ENCODE peak calls at places on chromosomes 1 and 21, in six cellular contexts. B, A, U, X, I and S are unnamed samples. For H3K9me2, the result is how much of the 10 kb centered on the place peaks cover.

GRCh38 chr21:35343046-35343816 is 294.1 kb upstream of the RUNX1 start:
- DNase-seq in B (no peak), A (no peak), U (peak), X (no peak), I (no peak), S (peak)

GRCh38 chr1:61330018-61330417 is 247.7 kb downstream of the NFIA start:
- DNase-seq in B (peak), A (no peak), U (no peak), X (no peak), I (no peak), S (peak)

GRCh38 chr1:48329905-48330304 is 107.4 kb downstream of the SLC5A9 start:
- DNase-seq in B (no peak), A (no peak), U (no peak), X (no peak), I (no peak), S (no peak)

GRCh38 chr1:24069817-24070216 is 42.1 kb downstream of the MYOM3 start:
- DNase-seq in B (peak), A (no peak), U (no peak), X (no peak), I (no peak), S (no peak)

GRCh38 chr1:174995916-174996315 is 3.8 kb upstream of the CACYBP start:
- DNase-seq in B (no peak), A (no peak), U (no peak), X (no peak), I (no peak), S (no peak)

GRCh38 chr1:213374369-213374768 is 323.3 kb downstream of the RPS6KC1 start:
- DNase-seq in B (peak), A (peak), U (peak), X (peak), I (peak), S (peak)

GRCh38 chr1:22107126-22107525 is 35.8 kb downstream of the WNT4 start:
- DNase-seq in B (peak), A (no peak), U (no peak), X (no peak), I (no peak), S (no peak)

GRCh38 chr1:235304549-235305451 is 23.2 kb downstream of the ARID4B start:
- DNase-seq in B (peak), A (no peak), U (no peak), X (peak), I (peak), S (no peak)

GRCh38 chr1:230899845-230900251 is 31.5 kb upstream of the C1orf198 start:
- DNase-seq in B (peak), A (no peak), U (no peak), X (no peak), I (no peak), S (no peak)

GRCh38 chr1:59005491-59006308 is 221.9 kb upstream of the JUN start:
- DNase-seq in B (no peak), A (no peak), U (peak), X (no peak), I (no peak), S (no peak)

GRCh38 chr1:25820247-25821111 is 725 bp downstream of the MTFR1L start:
- DNase-seq in B (peak), A (no peak), U (peak), X (peak), I (peak), S (peak)

GRCh38 chr1:150555971-150556865 is 7.0 kb downstream of the ADAMTSL4 start:
- DNase-seq in B (peak), A (no peak), U (no peak), X (no peak), I (no peak), S (no peak)

GRCh38 chr1:109623601-109624161 is 4.0 kb downstream of the AMPD2 start:
- DNase-seq in B (peak), A (no peak), U (no peak), X (peak), I (peak), S (no peak)

GRCh38 chr21:15667824-15668223 is 62.0 kb upstream of the USP25 start:
- DNase-seq in B (no peak), A (no peak), U (no peak), X (no peak), I (no peak), S (no peak)

GRCh38 chr1:204286841-204287387 is 72.8 kb downstream of the PLEKHA6 start:
- DNase-seq in B (peak), A (no peak), U (peak), X (peak), I (peak), S (peak)

GRCh38 chr1:200890818-200891773 is 3.6 kb upstream of the INAVA start:
- DNase-seq in B (peak), A (peak), U (peak), X (peak), I (no peak), S (peak)

GRCh38 chr1:43366179-43366578 is 1.6 kb downstream of the ELOVL1 start:
- DNase-seq in B (no peak), A (no peak), U (no peak), X (no peak), I (peak), S (peak)

GRCh38 chr1:152537496-152537895 is 23.2 kb downstream of the CRCT1 start:
- DNase-seq in B (no peak), A (no peak), U (no peak), X (no peak), I (no peak), S (no peak)

GRCh38 chr1:152543808-152544207 is 22.8 kb downstream of the LCE3E start:
- DNase-seq in B (peak), A (peak), U (no peak), X (no peak), I (peak), S (peak)

GRCh38 chr1:152535774-152536173 is 21.5 kb downstream of the CRCT1 start:
- DNase-seq in B (no peak), A (no peak), U (no peak), X (no peak), I (no peak), S (no peak)

GRCh38 chr1:152539901-152540300 is 25.6 kb downstream of the CRCT1 start:
- DNase-seq in B (no peak), A (no peak), U (no peak), X (no peak), I (no peak), S (no peak)
- H3K9me2 ChIP-seq in B (under half), A (under half), U (under half), X (under half), I (under half), S (under half)

DNA sequence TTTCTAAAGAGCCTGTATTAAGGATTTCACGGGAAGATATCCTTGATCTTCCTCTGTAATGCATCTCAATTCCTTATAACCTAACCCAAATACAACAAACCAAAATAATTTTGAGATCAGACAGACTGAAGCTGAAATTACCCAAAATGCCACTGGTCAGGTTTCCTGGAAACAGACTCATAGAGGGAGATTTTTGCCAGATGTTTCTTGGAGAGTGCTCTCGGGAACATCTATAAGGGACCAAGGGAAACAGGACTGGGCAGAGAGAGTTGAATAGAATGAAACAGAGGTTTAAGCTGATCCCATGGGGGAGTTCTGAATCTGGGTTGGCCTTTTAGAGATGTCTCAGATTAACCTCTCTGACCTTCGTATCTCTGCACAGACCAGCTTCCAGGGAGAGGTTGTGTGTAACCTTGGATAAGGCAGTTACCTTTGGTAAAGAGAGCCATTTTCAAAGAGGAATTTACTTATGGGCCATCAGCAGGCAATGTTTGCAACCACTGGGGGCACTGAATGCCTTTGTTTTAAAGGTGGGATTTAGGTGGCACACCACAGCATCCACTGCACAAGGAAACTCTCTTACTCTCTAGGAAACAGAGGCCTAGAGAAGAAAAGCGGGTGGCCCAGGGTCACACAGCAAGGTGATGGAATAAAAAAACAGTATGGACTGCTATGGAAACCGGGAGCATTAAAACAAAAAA is 130.8 kb upstream of the SGIP1 start:
- DNase-seq in B (no peak), A (no peak), U (no peak), X (no peak), I (peak), S (no peak)
- H3K9ac ChIP-seq in B (no peak), A (no peak), U (no peak), X (no peak), I (peak), S (no peak)

GRCh38 chr1:114043046-114043445 is 63.8 kb downstream of the OLFML3 start:
- DNase-seq in B (no peak), A (no peak), U (no peak), X (no peak), I (no peak), S (no peak)
- H3K9me2 ChIP-seq in B (under half), A (under half), U (under half), X (under half), I (under half), S (under half)

GRCh38 chr1:63323866-63324778 is 1.8 kb downstream of the FOXD3 start:
- DNase-seq in B (no peak), A (no peak), U (no peak), X (peak), I (no peak), S (no peak)

GRCh38 chr1:63326473-63327380 is 4.4 kb downstream of the FOXD3 start:
- DNase-seq in B (no peak), A (no peak), U (no peak), X (peak), I (no peak), S (no peak)

GRCh38 chr1:63324779-63325119 is 2.4 kb downstream of the FOXD3 start:
- DNase-seq in B (no peak), A (no peak), U (no peak), X (no peak), I (no peak), S (no peak)

GRCh38 chr1:63327417-63328139 is 5.2 kb downstream of the FOXD3 start:
- DNase-seq in B (peak), A (peak), U (peak), X (peak), I (peak), S (peak)

GRCh38 chr1:63326106-63326472 is 3.7 kb downstream of the FOXD3 start:
- DNase-seq in B (no peak), A (no peak), U (no peak), X (peak), I (no peak), S (no peak)
- H3K9ac ChIP-seq in B (no peak), A (no peak), U (no peak), X (no peak), I (no peak), S (no peak)

GRCh38 chr1:114040273-114041043 is 61.2 kb downstream of the OLFML3 start:
- DNase-seq in B (peak), A (no peak), U (no peak), X (no peak), I (no peak), S (no peak)

GRCh38 chr1:114037952-114038867 is 58.9 kb downstream of the OLFML3 start:
- DNase-seq in B (no peak), A (no peak), U (no peak), X (no peak), I (no peak), S (peak)

GRCh38 chr1:114043548-114043947 is 64.3 kb downstream of the OLFML3 start:
- DNase-seq in B (no peak), A (no peak), U (no peak), X (no peak), I (no peak), S (no peak)
- H3K9me2 ChIP-seq in B (under half), A (under half), U (under half), X (under half), I (under half), S (under half)

GRCh38 chr1:36352910-36353878 is 29.7 kb upstream of the EVA1B start:
- DNase-seq in B (peak), A (no peak), U (no peak), X (no peak), I (no peak), S (peak)

GRCh38 chr1:36350659-36351171 is 27.3 kb upstream of the EVA1B start:
- DNase-seq in B (peak), A (no peak), U (no peak), X (no peak), I (no peak), S (peak)

GRCh38 chr1:36349839-36350238 is 26.4 kb upstream of the EVA1B start:
- DNase-seq in B (peak), A (no peak), U (no peak), X (no peak), I (no peak), S (no peak)

GRCh38 chr1:36352141-36352909 is 28.9 kb upstream of the EVA1B start:
- DNase-seq in B (peak), A (no peak), U (no peak), X (no peak), I (no peak), S (peak)

GRCh38 chr1:36351222-36351977 is 28.0 kb upstream of the EVA1B start:
- DNase-seq in B (peak), A (peak), U (no peak), X (peak), I (no peak), S (peak)
- H3K9ac ChIP-seq in B (peak), A (peak), U (no peak), X (peak), I (no peak), S (peak)

GRCh38 chr1:1857096-1857703 is 33.7 kb downstream of the GNB1 start:
- DNase-seq in B (no peak), A (no peak), U (no peak), X (no peak), I (peak), S (no peak)

GRCh38 chr1:1852619-1853414 is 38.1 kb downstream of the GNB1 start:
- DNase-seq in B (no peak), A (no peak), U (no peak), X (no peak), I (no peak), S (no peak)

GRCh38 chr1:1858382-1859086 is 32.4 kb downstream of the GNB1 start:
- DNase-seq in B (peak), A (no peak), U (no peak), X (peak), I (no peak), S (peak)

DNA sequence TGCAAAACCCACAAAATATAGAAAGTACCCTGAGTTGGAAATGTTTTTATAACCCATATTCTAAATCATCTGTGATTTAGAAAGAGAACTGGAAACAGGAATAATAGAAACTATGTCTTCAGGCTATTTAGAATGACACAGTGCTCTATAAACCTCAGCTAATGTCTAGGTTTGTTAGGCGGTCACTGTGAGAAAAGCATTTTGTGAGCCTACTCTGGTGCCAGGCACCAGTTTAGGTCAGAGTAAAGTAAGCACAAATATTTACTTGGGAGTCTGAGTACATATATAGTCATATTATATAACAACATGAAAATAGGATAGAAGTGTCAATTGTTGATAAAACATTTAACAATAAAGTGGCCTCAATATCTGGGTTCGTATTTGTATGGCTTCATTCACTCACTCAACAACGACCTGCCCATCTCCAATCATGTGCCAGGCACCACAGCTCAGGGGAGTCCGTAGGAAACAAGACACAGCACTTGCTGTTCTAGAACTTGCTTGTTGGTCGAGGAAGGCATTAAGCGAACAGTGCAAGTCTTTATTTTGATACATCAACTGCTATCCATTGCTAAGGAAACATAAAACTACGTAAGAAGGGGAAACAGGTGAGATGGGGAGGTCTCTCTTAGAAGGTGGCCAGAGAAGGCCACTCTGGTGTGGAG is 37.2 kb downstream of the GNB1 start:
- DNase-seq in B (no peak), A (no peak), U (no peak), X (no peak), I (no peak), S (peak)
- H3K9me2 ChIP-seq in B (under half), A (under half), U (under half), X (under half), I (under half), S (under half)